ENCODE peak calls at places on chromosomes 13 and 19, in seven cellular contexts. Y is right lobe of liver; S is psoas muscle; O is HCT116; K is cardiac muscle cell; M is stomach; E is CD8-positive, alpha-beta T cell. I is an unnamed sample.

GRCh38 chr19:51294211-51294976 is 17.1 kb upstream of the IGLON5 start:
- DNase-seq in Y (no peak), S (no peak), O (no peak), K (no peak), M (no peak), E (no peak), I (no peak)

GRCh38 chr19:2982983-2983350 is 5.6 kb downstream of the TLE6 start:
- DNase-seq in Y (peak; percentile 67), S (peak; percentile 92), O (no peak), K (peak; percentile 97), M (peak; percentile 90), E (no peak), I (peak; percentile 79)

GRCh38 chr19:16429066-16429758 is 42.6 kb downstream of the EPS15L1 start:
- DNase-seq in Y (peak; percentile 76), S (peak; percentile 92), O (no peak), K (no peak), M (peak; percentile 61), E (no peak), I (peak; percentile 75)

GRCh38 chr19:2027361-2027760 is 11.8 kb upstream of the BTBD2 start:
- DNase-seq in Y (no peak), S (peak; percentile 65), O (no peak), K (peak; percentile 89), M (no peak), E (no peak), I (no peak)

GRCh38 chr13:96700657-96701056 is 293.6 kb downstream of the OXGR1 start:
- DNase-seq in Y (no peak), S (no peak), O (no peak), K (no peak), M (no peak), E (no peak), I (no peak)

GRCh38 chr13:41411536-41411935 is 45.8 kb upstream of the RGCC start:
- DNase-seq in Y (no peak), S (no peak), O (peak; percentile 23), K (peak; percentile 76), M (no peak), E (no peak), I (no peak)

GRCh38 chr13:98657506-98658085 is 80.7 kb upstream of the STK24 start:
- DNase-seq in Y (no peak), S (no peak), O (no peak), K (no peak), M (no peak), E (no peak), I (no peak)

GRCh38 chr13:96403241-96403640 is 313.3 kb downstream of the HS6ST3 start:
- DNase-seq in Y (no peak), S (no peak), O (no peak), K (no peak), M (no peak), E (no peak), I (no peak)

GRCh38 chr19:7480222-7480974 is 8.4 kb downstream of the PEX11G start:
- DNase-seq in Y (no peak), S (no peak), O (no peak), K (no peak), M (no peak), E (no peak), I (no peak)

GRCh38 chr19:40503300-40503699 is 36.5 kb downstream of the SPTBN4 start:
- DNase-seq in Y (no peak), S (no peak), O (no peak), K (no peak), M (no peak), E (no peak), I (no peak)

GRCh38 chr13:23715762-23716235 is 145.6 kb downstream of the TNFRSF19 start:
- DNase-seq in Y (no peak), S (no peak), O (peak; percentile 18), K (no peak), M (peak; percentile 60), E (no peak), I (no peak)

GRCh38 chr19:18862976-18863842 is 31.4 kb downstream of the UPF1 start:
- DNase-seq in Y (no peak), S (no peak), O (no peak), K (no peak), M (no peak), E (no peak), I (peak; percentile 44)

GRCh38 chr19:8307400-8307964 is 676 bp downstream of the CD320 start:
- DNase-seq in Y (no peak), S (no peak), O (no peak), K (no peak), M (peak; percentile 25), E (no peak), I (no peak)

GRCh38 chr13:104385409-104385808 is 1319.2 kb upstream of the SLC10A2 start:
- DNase-seq in Y (no peak), S (no peak), O (no peak), K (peak; percentile 68), M (no peak), E (no peak), I (no peak)

GRCh38 chr19:925912-926594 is at the start of gene ARID3A:
- DNase-seq in Y (peak; percentile 62), S (peak; percentile 83), O (no peak), K (peak; percentile 81), M (peak; percentile 56), E (no peak), I (no peak)

DNA sequence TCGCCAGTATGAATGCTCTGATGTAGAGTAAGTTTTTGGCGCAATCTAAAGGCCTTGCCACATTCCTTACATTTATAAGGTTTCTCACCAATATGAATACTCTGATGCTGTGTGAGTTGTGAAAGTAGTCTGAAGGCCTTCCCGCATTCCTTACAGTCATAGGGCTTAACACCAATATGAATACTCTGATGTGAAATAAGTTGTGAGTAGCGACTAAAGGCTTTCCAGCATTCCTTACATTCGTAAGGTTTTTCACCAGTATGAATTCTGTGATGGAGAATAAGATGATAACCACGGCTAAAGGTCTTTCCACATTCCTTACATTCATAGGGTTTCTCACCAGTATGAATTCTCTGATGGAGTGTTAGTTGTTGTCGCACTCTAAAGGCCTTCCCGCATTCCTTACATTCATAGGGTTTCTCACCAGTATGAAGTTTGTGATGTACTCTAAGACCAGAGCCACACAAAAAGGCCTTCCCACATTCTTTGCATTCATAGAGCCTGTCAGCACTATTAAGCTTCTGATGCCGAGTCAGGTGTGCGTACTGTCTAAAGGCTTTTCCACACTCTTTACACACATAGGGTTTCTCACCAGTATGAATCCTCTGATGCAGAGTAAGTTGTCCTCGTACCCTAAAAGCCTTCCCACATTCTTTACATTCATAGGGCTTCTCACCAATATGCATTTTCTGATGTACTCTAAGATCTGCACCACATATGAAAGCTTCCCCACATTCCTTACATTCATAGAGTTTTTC is 14.1 kb upstream of the ZFP14 start:
- DNase-seq in Y (no peak), S (no peak), O (no peak), K (no peak), M (no peak), E (no peak), I (no peak)
- H3K9me3 ChIP-seq in Y (peaks cover 52% of the 10 kb centered on the region), S (peaks cover 95% of the 10 kb centered on the region), O (peaks cover 33% of the 10 kb centered on the region), K (no peaks in the 10 kb centered on the region), M (peaks cover 80% of the 10 kb centered on the region), E (peaks cover 46% of the 10 kb centered on the region), I (peaks cover 97% of the 10 kb centered on the region)

GRCh38 chr19:10884273-10884672 is 12.9 kb downstream of the CARM1 start:
- DNase-seq in Y (no peak), S (no peak), O (peak; percentile 13), K (peak; percentile 46), M (no peak), E (no peak), I (no peak)

GRCh38 chr19:10882108-10882457 is 10.7 kb downstream of the CARM1 start:
- DNase-seq in Y (no peak), S (peak; percentile 68), O (no peak), K (no peak), M (no peak), E (no peak), I (no peak)

GRCh38 chr19:10878253-10878652 is 6.9 kb downstream of the CARM1 start:
- DNase-seq in Y (no peak), S (no peak), O (no peak), K (no peak), M (no peak), E (no peak), I (no peak)

GRCh38 chr19:10885241-10886169 is 14.2 kb downstream of the CARM1 start:
- DNase-seq in Y (no peak), S (no peak), O (no peak), K (no peak), M (no peak), E (no peak), I (no peak)

DNA sequence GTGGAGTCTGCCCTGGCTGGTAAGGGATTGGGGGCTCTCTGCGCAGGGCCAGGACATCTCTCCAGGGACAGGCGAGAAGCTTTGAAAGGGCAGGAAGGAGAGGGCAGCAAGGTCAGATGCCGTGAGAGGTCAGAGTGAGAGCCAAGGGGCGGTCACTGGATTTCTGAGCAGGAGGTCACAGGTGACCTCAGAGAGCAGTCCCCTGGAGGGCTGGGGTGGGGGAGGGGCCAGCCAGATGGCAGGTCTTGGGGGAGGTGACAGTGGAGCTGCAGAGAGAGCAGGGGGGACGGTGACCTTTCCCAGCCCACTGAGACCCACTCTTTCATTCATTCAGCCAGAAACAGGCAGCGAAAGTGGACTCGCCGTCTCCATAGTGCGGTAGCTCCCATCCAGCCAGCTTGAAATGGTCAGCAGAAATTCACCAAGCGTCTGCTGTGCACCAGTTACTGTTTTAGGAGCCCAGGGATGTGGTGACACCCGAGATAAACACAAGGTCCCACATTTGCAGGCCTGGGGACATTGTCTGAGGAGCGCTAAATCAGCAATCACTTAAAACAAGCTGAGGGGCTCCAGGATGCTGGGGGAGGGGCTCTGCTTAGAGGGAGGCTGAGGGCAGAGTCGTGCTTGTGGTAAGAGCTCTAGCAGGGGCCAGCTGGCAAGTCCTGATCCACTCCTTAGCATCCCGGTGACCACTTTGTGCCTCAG is 10.2 kb downstream of the CARM1 start:
- DNase-seq in Y (peak; percentile 49), S (no peak), O (no peak), K (no peak), M (no peak), E (no peak), I (no peak)
- H3K36me3 ChIP-seq in Y (no peaks in the 10 kb centered on the region), S (no peaks in the 10 kb centered on the region), O (no peaks in the 10 kb centered on the region), K (no peaks in the 10 kb centered on the region), M (no peaks in the 10 kb centered on the region), E (no peaks in the 10 kb centered on the region), I (no peaks in the 10 kb centered on the region)

DNA sequence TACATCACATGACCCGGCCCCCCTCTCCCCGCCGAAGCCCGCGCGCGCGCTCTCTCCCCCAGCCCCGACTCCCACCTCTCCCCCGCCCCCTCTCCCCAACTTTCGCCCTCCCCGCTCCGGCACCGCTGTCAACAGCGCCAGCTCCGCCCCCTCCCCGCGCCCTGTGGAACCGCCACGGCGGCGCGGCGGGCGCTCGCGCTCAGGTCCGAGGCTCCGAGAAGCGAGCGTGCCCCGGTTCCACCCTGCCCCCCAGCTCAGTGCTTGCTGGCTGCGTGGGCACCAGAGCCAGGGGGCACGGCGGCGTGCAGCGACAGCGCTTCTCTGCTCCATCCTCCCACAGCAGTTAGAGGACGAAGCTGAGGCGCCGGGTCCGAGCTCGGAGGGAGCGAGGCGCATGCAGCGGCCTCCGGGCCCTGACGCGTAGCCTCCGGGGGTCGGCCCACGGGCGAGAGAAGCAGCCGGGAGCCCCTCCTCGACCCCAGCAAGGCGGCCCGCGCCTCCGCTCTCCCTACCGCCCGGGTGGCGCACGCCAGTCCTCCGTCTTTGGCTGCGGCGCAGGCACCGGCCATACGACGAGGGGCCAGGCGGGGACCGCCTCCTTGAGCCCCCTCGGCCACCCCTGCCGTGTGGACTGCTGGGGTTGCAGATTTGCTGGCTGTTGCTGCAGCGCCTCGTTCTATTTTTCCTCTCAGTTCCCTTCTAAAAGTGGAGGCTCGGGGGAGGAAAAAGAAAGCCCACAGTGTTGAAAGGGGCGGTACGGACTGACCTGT is 109.5 kb downstream of the KCNRG start:
- DNase-seq in Y (peak; percentile 98), S (peak; percentile 99), O (no peak), K (peak; percentile 98), M (peak; percentile 97), E (peak; percentile 93), I (peak; percentile 98)
- TF ChIP-seq CTCF in Y (no peak), S (no peak), O (no peak), K (no peak), M (no peak), E (no peak), I (no peak)

GRCh38 chr19:57477191-57478008 is at the start of gene ZNF772:
- DNase-seq in Y (peak; percentile 81), S (peak; percentile 93), O (peak; percentile 68), K (peak; percentile 97), M (peak; percentile 91), E (peak; percentile 86), I (peak; percentile 89)

GRCh38 chr19:57473646-57474045 is 3.7 kb downstream of the ZNF772 start:
- DNase-seq in Y (no peak), S (no peak), O (no peak), K (peak; percentile 10), M (no peak), E (no peak), I (no peak)
- H3K9me3 ChIP-seq in Y (peaks cover 77% of the 10 kb centered on the region), S (peaks cover 86% of the 10 kb centered on the region), O (peaks cover 25% of the 10 kb centered on the region), K (peaks cover 19% of the 10 kb centered on the region), M (peaks cover 72% of the 10 kb centered on the region), E (peaks cover 76% of the 10 kb centered on the region), I (peaks cover 84% of the 10 kb centered on the region)

I was measured in lower lobe of right lung.